ENCODE peak calls at places on chromosomes 16 and 17, in four cellular contexts. F, G, Q and R are unnamed samples.

GRCh38 chr16:49632111-49632797 is 223.7 kb downstream of the ZNF423 start:
- DNase-seq in G (no peak), Q (no peak), F (no peak), R (no peak)

GRCh38 chr16:47565454-47565853 is 104.3 kb downstream of the PHKB start:
- DNase-seq in G (peak; percentile 90), Q (no peak), F (no peak), R (peak; percentile 81)

GRCh38 chr17:32349854-32350661 is at the start of gene ZNF207:
- DNase-seq in F (peak; percentile 94), G (peak; percentile 99), Q (peak; percentile 93), R (peak; percentile 97)

GRCh38 chr17:36869856-36870617 is 67.2 kb upstream of the LHX1 start:
- DNase-seq in Q (no peak), G (no peak), F (no peak), R (peak; percentile 48)

GRCh38 chr17:66625321-66625767 is 209.6 kb upstream of the CACNG5 start:
- DNase-seq in G (no peak), F (no peak), Q (no peak), R (peak; percentile 43)

GRCh38 chr17:47316316-47316715 is 7.4 kb upstream of the EFCAB13 start:
- DNase-seq in G (no peak), F (no peak), Q (no peak), R (peak; percentile 87)

GRCh38 chr16:22353188-22353919 is 21.1 kb downstream of the CDR2 start:
- DNase-seq in G (no peak), Q (no peak), F (no peak), R (peak; percentile 83)

GRCh38 chr16:56284521-56284920 is 93.2 kb downstream of the GNAO1 start:
- DNase-seq in F (no peak), G (no peak), Q (no peak), R (no peak)

GRCh38 chr16:48194828-48195566 is 39.2 kb upstream of the ABCC12 start:
- DNase-seq in G (no peak), F (no peak), Q (no peak), R (peak; percentile 19)

GRCh38 chr17:29933379-29933778 is 3.4 kb upstream of the SSH2 start:
- DNase-seq in F (no peak), Q (no peak), G (no peak), R (peak; percentile 43)

GRCh38 chr17:29158515-29159275 is 21.5 kb downstream of the MYO18A start:
- DNase-seq in Q (no peak), F (no peak), G (no peak), R (no peak)

GRCh38 chr17:62761884-62762283 is 46.2 kb downstream of the MARCHF10 start:
- DNase-seq in Q (no peak), F (no peak), G (peak; percentile 62), R (no peak)

GRCh38 chr17:3704931-3705717 is 9.2 kb upstream of the P2RX5 start:
- DNase-seq in Q (no peak), G (no peak), F (no peak), R (no peak)

GRCh38 chr17:77725851-77726250 is 232.7 kb upstream of the TNRC6C start:
- DNase-seq in F (no peak), G (no peak), Q (no peak), R (no peak)

GRCh38 chr17:19372004-19372365 is 6.3 kb upstream of the MAPK7 start:
- DNase-seq in F (no peak), G (peak; percentile 62), Q (no peak), R (no peak)

GRCh38 chr16:77732241-77732946 is 10.1 kb downstream of the NUDT7 start:
- DNase-seq in G (no peak), F (no peak), Q (no peak), R (peak; percentile 82)

DNA sequence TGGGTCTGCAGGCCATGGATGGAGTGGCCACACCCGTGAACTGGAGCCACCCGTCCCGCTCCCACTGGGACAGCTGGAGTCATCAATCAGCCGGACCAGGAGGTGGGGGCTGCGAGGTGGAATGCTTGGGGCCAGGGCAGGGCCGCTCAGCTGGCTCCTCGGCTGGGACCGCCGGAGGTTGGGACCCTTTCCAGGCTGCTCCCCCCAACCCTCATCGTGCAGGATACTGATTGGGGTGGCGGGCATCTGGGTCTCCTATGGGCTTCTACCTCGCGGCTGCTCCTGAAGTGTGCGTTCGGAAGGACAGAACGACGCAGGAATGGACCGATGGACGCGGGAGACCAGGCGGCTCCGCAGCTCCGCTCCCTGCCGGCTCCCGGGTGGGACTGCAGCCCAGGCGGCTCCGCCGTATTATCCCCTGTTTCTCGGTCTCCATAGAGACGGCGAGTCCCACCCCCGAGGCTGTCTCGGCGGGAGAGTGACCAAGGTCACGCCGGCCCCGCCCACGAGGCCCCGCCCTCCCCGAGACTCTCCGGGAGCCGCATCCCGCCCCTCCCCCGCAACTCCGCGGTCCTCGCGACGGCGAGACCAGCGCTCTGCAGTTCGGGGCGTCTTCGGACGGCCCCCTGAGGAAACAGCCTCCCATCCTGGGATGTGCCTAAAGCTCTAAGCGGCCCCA is at the start of gene TPPP3:
- DNase-seq in F (peak; percentile 82), G (peak; percentile 97), Q (peak; percentile 71), R (peak; percentile 76)
- TF ChIP-seq CTCF in F (peak; percentile 73), G (peak; percentile 54), Q (no peak), R (peak; percentile 52)

DNA sequence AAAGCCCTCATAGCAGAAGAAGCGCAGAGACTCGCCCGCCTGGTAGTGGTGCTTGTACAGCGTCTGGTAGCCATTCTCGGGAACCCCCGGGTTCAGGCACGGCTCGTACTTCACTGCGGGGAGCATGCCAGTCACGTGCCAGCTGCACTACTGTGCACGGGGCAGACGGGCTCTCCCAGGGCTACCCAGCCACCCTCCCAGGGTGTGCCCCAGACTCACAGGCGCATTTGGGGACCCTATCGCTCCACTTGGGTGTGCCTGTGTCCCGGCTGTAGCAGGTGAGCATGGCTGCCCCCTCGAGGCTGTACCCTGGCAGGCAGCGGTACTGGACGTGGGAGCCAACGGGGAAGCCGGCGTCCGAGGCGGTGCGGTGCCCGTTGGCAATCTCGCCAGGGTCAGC is 10.3 kb upstream of the CDIPT start:
- DNase-seq in G (no peak), Q (no peak), F (no peak), R (no peak)
- TF ChIP-seq CTCF in G (no peak), Q (no peak), F (no peak), R (no peak)

GRCh38 chr16:85825326-85825725 is 25.8 kb downstream of the COX4I1 start:
- DNase-seq in Q (no peak), F (no peak), G (no peak), R (no peak)
- TF ChIP-seq CTCF in Q (peak; percentile 15), F (no peak), G (no peak), R (no peak)

DNA sequence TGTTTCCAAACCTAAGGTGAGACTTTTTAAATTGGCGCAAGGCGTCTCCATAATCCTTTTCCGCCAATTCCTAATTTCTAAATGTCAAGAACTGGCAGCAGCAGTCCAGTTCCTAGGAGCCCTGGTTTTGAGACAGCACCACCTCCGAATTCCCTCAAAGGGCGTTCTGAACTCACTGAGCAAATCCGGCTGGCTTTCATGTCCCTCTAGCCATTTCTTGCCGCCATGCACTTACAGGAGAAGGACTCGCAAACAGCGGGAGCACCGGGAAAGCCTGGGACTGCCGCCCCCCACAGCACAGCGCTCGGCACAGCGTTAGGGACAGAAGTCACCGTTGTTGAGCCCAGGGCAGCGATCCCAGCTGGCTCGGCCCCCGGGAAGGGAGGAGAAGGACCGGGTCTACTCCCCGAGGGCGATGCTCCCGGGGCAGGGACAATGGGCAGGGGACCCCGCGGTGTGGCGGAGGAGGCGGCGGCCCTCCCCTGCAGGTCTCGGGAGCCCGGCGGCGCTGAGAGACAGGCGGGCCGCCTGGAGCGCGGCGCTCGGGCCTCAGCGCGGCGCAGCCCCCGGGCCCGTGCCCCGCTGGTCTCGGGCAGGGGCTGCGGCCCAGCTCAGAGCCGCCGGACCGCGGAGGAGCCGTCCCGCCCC is 545 bp downstream of the ARHGAP17 start:
- DNase-seq in F (peak; percentile 47), G (peak; percentile 90), Q (no peak), R (peak; percentile 45)
- TF ChIP-seq CTCF in F (no peak), G (no peak), Q (no peak), R (no peak)

GRCh38 chr16:50839920-50840729 is 98.2 kb downstream of the CYLD start:
- DNase-seq in Q (no peak), G (peak; percentile 61), F (no peak), R (no peak)
- TF ChIP-seq CTCF in Q (no peak), G (no peak), F (no peak), R (no peak)

DNA sequence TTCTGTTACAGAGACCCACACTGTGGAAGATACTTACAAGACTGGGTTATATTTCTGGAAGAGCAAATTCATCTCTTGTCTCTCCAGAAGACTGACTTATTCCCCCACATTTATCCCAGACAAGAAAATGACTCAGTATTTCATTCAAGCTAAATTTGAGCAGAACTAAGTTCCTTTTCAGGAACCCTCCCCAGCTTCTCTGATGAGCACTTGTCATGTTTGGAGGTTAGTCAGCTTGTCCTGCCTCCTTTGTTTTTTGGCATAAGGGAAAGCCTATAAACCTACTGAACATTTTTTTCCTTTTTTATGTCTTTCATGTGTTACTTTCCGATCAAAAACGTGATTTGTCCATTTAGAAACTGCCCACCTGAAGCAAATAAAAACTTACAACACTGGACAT is 198.0 kb downstream of the C16orf95 start:
- DNase-seq in Q (no peak), F (no peak), G (no peak), R (no peak)
- TF ChIP-seq CTCF in Q (no peak), F (no peak), G (no peak), R (no peak)

GRCh38 chr16:85027349-85027967 is at the start of gene KIAA0513:
- DNase-seq in G (peak; percentile 98), F (peak; percentile 96), Q (peak; percentile 99), R (peak; percentile 87)
- TF ChIP-seq CTCF in G (no peak), F (peak; percentile 17), Q (peak; percentile 31), R (no peak)

GRCh38 chr17:69335018-69335417 is 8.1 kb upstream of the ABCA5 start:
- DNase-seq in G (no peak), Q (peak; percentile 22), F (no peak), R (peak; percentile 52)
- TF ChIP-seq CTCF in G (no peak), Q (no peak), F (peak; percentile 67), R (peak; percentile 47)

GRCh38 chr16:30902070-30902972 is 5.9 kb downstream of the CTF1 start:
- DNase-seq in Q (peak; percentile 89), G (no peak), F (peak; percentile 72), R (peak; percentile 57)
- TF ChIP-seq CTCF in Q (peak; percentile 72), G (no peak), F (peak; percentile 42), R (no peak)